ENCODE peak calls at places on chromosomes 5 and 9, in seven cellular contexts. T, P, B, A, L, Q and U are unnamed samples.

GRCh38 chr5:135445306-135445940 is 1.7 kb downstream of the DCANP1 start:
- DNase-seq in T (no peak), P (no peak), B (no peak), A (no peak), L (no peak), Q (peak; percentile 39), U (no peak)

GRCh38 chr5:106658150-106658549 is 1012.6 kb downstream of the EFNA5 start:
- DNase-seq in T (no peak), P (no peak), B (no peak), A (no peak), L (no peak), Q (no peak), U (no peak)

GRCh38 chr5:107696071-107696470 is 25.3 kb upstream of the EFNA5 start:
- DNase-seq in T (no peak), P (no peak), B (no peak), A (no peak), L (no peak), Q (no peak), U (peak; percentile 87)

GRCh38 chr9:107174441-107174840 is 108.6 kb upstream of the RAD23B start:
- DNase-seq in T (peak; percentile 36), P (no peak), B (peak; percentile 53), A (no peak), L (no peak), Q (no peak), U (no peak)

GRCh38 chr5:178330791-178331404 is 98.3 kb upstream of the PHYKPL start:
- DNase-seq in T (no peak), P (no peak), B (peak; percentile 56), A (no peak), L (no peak), Q (peak; percentile 30), U (no peak)

GRCh38 chr5:139495644-139496435 is 13.3 kb upstream of the STING1 start:
- DNase-seq in T (peak; percentile 58), P (no peak), B (no peak), A (no peak), L (no peak), Q (no peak), U (no peak)

GRCh38 chr5:175681045-175681974 is 23.4 kb downstream of the HRH2 start:
- DNase-seq in T (peak; percentile 12), P (no peak), B (peak; percentile 27), A (no peak), L (no peak), Q (no peak), U (no peak)

GRCh38 chr9:82382887-82383616 is 394.5 kb downstream of the SPATA31D1 start:
- DNase-seq in T (no peak), P (no peak), B (no peak), A (no peak), L (peak; percentile 38), Q (no peak), U (peak; percentile 85)

GRCh38 chr5:173281910-173282309 is 46.3 kb downstream of the STC2 start:
- DNase-seq in T (peak; percentile 54), P (no peak), B (no peak), A (no peak), L (peak; percentile 39), Q (no peak), U (peak; percentile 69)

GRCh38 chr9:126033956-126034355 is 286.8 kb downstream of the PBX3 start:
- DNase-seq in T (no peak), P (no peak), B (no peak), A (no peak), L (no peak), Q (no peak), U (no peak)

GRCh38 chr9:121353246-121353975 is 16.6 kb downstream of the STOM start:
- DNase-seq in T (no peak), P (peak; percentile 75), B (no peak), A (peak; percentile 72), L (no peak), Q (no peak), U (no peak)

GRCh38 chr5:122310886-122311285 is 1.2 kb upstream of the SNCAIP start:
- DNase-seq in T (peak; percentile 2), P (no peak), B (no peak), A (no peak), L (no peak), Q (no peak), U (no peak)

GRCh38 chr5:16179936-16180788 is 571 bp upstream of the MARCHF11 start:
- DNase-seq in T (no peak), P (no peak), B (no peak), A (no peak), L (no peak), Q (no peak), U (peak; percentile 52)

GRCh38 chr5:95966005-95966404 is 4.4 kb upstream of the ELL2 start:
- DNase-seq in T (no peak), P (no peak), B (no peak), A (no peak), L (no peak), Q (no peak), U (no peak)

GRCh38 chr9:93124793-93125192 is 9.3 kb downstream of the NINJ1 start:
- DNase-seq in T (no peak), P (no peak), B (peak; percentile 41), A (no peak), L (no peak), Q (peak; percentile 33), U (peak; percentile 0)

GRCh38 chr9:130321539-130321938 is 56.0 kb downstream of the HMCN2 start:
- DNase-seq in T (no peak), P (no peak), B (no peak), A (no peak), L (no peak), Q (no peak), U (no peak)

GRCh38 chr5:53114988-53115387 is 5.4 kb upstream of the MOCS2 start:
- DNase-seq in T (peak; percentile 53), P (no peak), B (no peak), A (no peak), L (peak; percentile 19), Q (no peak), U (no peak)

GRCh38 chr9:117034862-117035261 is 347.8 kb downstream of the TRIM32 start:
- DNase-seq in T (no peak), P (no peak), B (no peak), A (no peak), L (peak; percentile 31), Q (no peak), U (peak; percentile 79)

GRCh38 chr9:272251-273213 is 57.9 kb downstream of the DOCK8 start:
- DNase-seq in T (no peak), P (peak; percentile 87), B (no peak), A (peak; percentile 62), L (no peak), Q (no peak), U (no peak)

GRCh38 chr9:115672477-115673316 is 480.9 kb upstream of the PAPPA start:
- DNase-seq in T (peak; percentile 93), P (no peak), B (no peak), A (no peak), L (peak; percentile 72), Q (no peak), U (no peak)

GRCh38 chr5:72248352-72249032 is 71.5 kb downstream of the MRPS27 start:
- DNase-seq in T (peak; percentile 91), P (no peak), B (no peak), A (peak; percentile 42), L (peak; percentile 84), Q (no peak), U (no peak)

GRCh38 chr5:74206571-74207550 is 433.7 kb downstream of the ENC1 start:
- DNase-seq in T (peak; percentile 84), P (no peak), B (peak; percentile 86), A (no peak), L (peak; percentile 81), Q (peak; percentile 68), U (peak; percentile 29)

GRCh38 chr5:74209566-74209965 is 431.0 kb downstream of the ENC1 start:
- DNase-seq in T (no peak), P (no peak), B (no peak), A (no peak), L (no peak), Q (no peak), U (no peak)

GRCh38 chr5:74201334-74202081 is 439.0 kb downstream of the ENC1 start:
- DNase-seq in T (peak; percentile 23), P (no peak), B (peak; percentile 74), A (peak; percentile 83), L (peak; percentile 65), Q (peak; percentile 75), U (no peak)

GRCh38 chr5:74200560-74200959 is 440.0 kb downstream of the ENC1 start:
- DNase-seq in T (no peak), P (no peak), B (no peak), A (no peak), L (no peak), Q (no peak), U (no peak)

GRCh38 chr5:74205745-74206570 is 434.6 kb downstream of the ENC1 start:
- DNase-seq in T (no peak), P (no peak), B (no peak), A (no peak), L (no peak), Q (no peak), U (no peak)
- H3K4me3 ChIP-seq in T (no peak overlapping the region), P (no peak overlapping the region), B (no peak overlapping the region), A (no peak overlapping the region), L (no peak overlapping the region), Q (no peak overlapping the region), U (no peak overlapping the region)

GRCh38 chr5:69414885-69415583 is at the start of gene MARVELD2:
- DNase-seq in T (peak; percentile 50), P (peak; percentile 32), B (peak; percentile 60), A (peak; percentile 97), L (no peak), Q (peak; percentile 79), U (peak; percentile 90)

GRCh38 chr5:69418559-69418958 is 3.6 kb downstream of the MARVELD2 start:
- DNase-seq in T (no peak), P (no peak), B (no peak), A (no peak), L (no peak), Q (no peak), U (no peak)

GRCh38 chr5:69415584-69415958 is 655 bp downstream of the MARVELD2 start:
- DNase-seq in T (no peak), P (no peak), B (no peak), A (peak; percentile 57), L (no peak), Q (no peak), U (peak; percentile 34)

GRCh38 chr5:69416699-69417098 is 1.8 kb downstream of the MARVELD2 start:
- DNase-seq in T (no peak), P (no peak), B (no peak), A (no peak), L (no peak), Q (no peak), U (no peak)

GRCh38 chr5:69416180-69416579 is 1.3 kb downstream of the MARVELD2 start:
- DNase-seq in T (no peak), P (no peak), B (no peak), A (peak; percentile 24), L (no peak), Q (no peak), U (peak; percentile 67)
- H3K4me3 ChIP-seq in T (no peak overlapping the region), P (no peak overlapping the region), B (no peak overlapping the region), A (no peak overlapping the region), L (no peak overlapping the region), Q (no peak overlapping the region), U (peak overlapping the region; percentile 86)

GRCh38 chr5:55850839-55851674 is at the start of gene IL31RA:
- DNase-seq in T (peak; percentile 70), P (no peak), B (no peak), A (no peak), L (peak; percentile 29), Q (no peak), U (no peak)
- H3K4me3 ChIP-seq in T (peak within 1 kb of the TSS; percentile 0), P (no peak within 1 kb of the TSS), B (peak within 1 kb of the TSS; percentile 23), A (no peak within 1 kb of the TSS), L (no peak within 1 kb of the TSS), Q (no peak within 1 kb of the TSS), U (no peak within 1 kb of the TSS)

DNA sequence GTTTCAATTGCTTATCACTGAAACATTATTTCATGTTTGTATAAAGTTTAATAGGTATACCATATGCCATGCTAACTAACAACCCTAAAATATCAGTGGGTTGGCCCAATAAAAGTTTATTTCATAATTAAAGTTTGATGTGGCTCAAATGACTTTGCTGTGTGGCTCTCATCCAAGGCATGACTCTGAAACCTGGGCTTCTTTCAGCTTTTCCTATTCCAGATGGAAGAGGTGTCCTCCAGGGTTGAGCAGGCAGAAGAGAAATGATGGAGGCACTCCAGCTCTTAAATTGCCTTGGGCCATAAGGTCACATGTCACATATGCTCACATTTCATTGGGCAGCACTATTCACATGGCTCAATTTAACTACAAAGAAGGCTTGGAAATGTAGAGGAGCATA is 101.9 kb downstream of the MACIR start:
- DNase-seq in T (no peak), P (no peak), B (no peak), A (no peak), L (no peak), Q (no peak), U (no peak)
- H3K4me3 ChIP-seq in T (no peak overlapping the region), P (no peak overlapping the region), B (no peak overlapping the region), A (no peak overlapping the region), L (no peak overlapping the region), Q (no peak overlapping the region), U (no peak overlapping the region)